ENCODE peak calls at places on chromosome 9, in six cellular contexts. One of them, this sample, is unnamed.

GRCh38 chr9:80410106-80410505 is 838.3 kb downstream of the TLE4 start:
- DNase-seq in mucosa of descending colon: no peak
- DNase-seq in CD14-positive monocyte: no peak
- DNase-seq in kidney: no peak
- DNase-seq in breast epithelium: no peak
- DNase-seq in HCT116: no peak
- DNase-seq in this sample: no peak

GRCh38 chr9:70465904-70466303 is 51.4 kb upstream of the KLF9 start:
- DNase-seq in mucosa of descending colon: no peak
- DNase-seq in CD14-positive monocyte: no peak
- DNase-seq in kidney: no peak
- DNase-seq in breast epithelium: no peak
- DNase-seq in HCT116: no peak
- DNase-seq in this sample: no peak

GRCh38 chr9:130918870-130919558 is 20.0 kb downstream of the FIBCD1 start:
- DNase-seq in mucosa of descending colon: no peak
- DNase-seq in CD14-positive monocyte: no peak
- DNase-seq in kidney: no peak
- DNase-seq in breast epithelium: no peak
- DNase-seq in HCT116: no peak
- DNase-seq in this sample: no peak

GRCh38 chr9:86252870-86253269 is 6.6 kb downstream of the C9orf153 start:
- DNase-seq in mucosa of descending colon: no peak
- DNase-seq in CD14-positive monocyte: no peak
- DNase-seq in kidney: no peak
- DNase-seq in breast epithelium: no peak
- DNase-seq in HCT116: no peak
- DNase-seq in this sample: no peak

GRCh38 chr9:33229359-33230120 is 10.4 kb upstream of the SPINK4 start:
- DNase-seq in mucosa of descending colon: peak; percentile 92
- DNase-seq in CD14-positive monocyte: no peak
- DNase-seq in kidney: peak; percentile 93
- DNase-seq in breast epithelium: peak; percentile 91
- DNase-seq in HCT116: peak; percentile 92
- DNase-seq in this sample: no peak

GRCh38 chr9:138082918-138083636 is 205.5 kb downstream of the CACNA1B start:
- DNase-seq in mucosa of descending colon: no peak
- DNase-seq in CD14-positive monocyte: no peak
- DNase-seq in kidney: peak; percentile 24
- DNase-seq in breast epithelium: no peak
- DNase-seq in HCT116: no peak
- DNase-seq in this sample: peak; percentile 5

GRCh38 chr9:105103776-105104175 is 140.7 kb upstream of the SLC44A1 start:
- DNase-seq in mucosa of descending colon: no peak
- DNase-seq in CD14-positive monocyte: no peak
- DNase-seq in kidney: no peak
- DNase-seq in breast epithelium: no peak
- DNase-seq in HCT116: no peak
- DNase-seq in this sample: no peak

GRCh38 chr9:114086009-114086408 is 7.9 kb upstream of the AMBP start:
- DNase-seq in mucosa of descending colon: no peak
- DNase-seq in CD14-positive monocyte: peak; percentile 11
- DNase-seq in kidney: peak; percentile 41
- DNase-seq in breast epithelium: no peak
- DNase-seq in HCT116: no peak
- DNase-seq in this sample: no peak

GRCh38 chr9:108377382-108377781 is 478.4 kb downstream of the ACTL7B start:
- DNase-seq in mucosa of descending colon: no peak
- DNase-seq in CD14-positive monocyte: no peak
- DNase-seq in kidney: no peak
- DNase-seq in breast epithelium: no peak
- DNase-seq in HCT116: no peak
- DNase-seq in this sample: no peak

GRCh38 chr9:115524467-115525059 is 406.6 kb upstream of the TNC start:
- DNase-seq in mucosa of descending colon: no peak
- DNase-seq in CD14-positive monocyte: no peak
- DNase-seq in kidney: no peak
- DNase-seq in breast epithelium: no peak
- DNase-seq in HCT116: peak; percentile 47
- DNase-seq in this sample: no peak

GRCh38 chr9:77820293-77820954 is 172.3 kb upstream of the GNA14 start:
- DNase-seq in mucosa of descending colon: no peak
- DNase-seq in CD14-positive monocyte: no peak
- DNase-seq in kidney: no peak
- DNase-seq in breast epithelium: no peak
- DNase-seq in HCT116: no peak
- DNase-seq in this sample: no peak

GRCh38 chr9:107732781-107733529 is 243.4 kb upstream of the KLF4 start:
- DNase-seq in mucosa of descending colon: no peak
- DNase-seq in CD14-positive monocyte: no peak
- DNase-seq in kidney: no peak
- DNase-seq in breast epithelium: no peak
- DNase-seq in HCT116: no peak
- DNase-seq in this sample: no peak

GRCh38 chr9:115694014-115694413 is 459.6 kb upstream of the PAPPA start:
- DNase-seq in mucosa of descending colon: no peak
- DNase-seq in CD14-positive monocyte: no peak
- DNase-seq in kidney: no peak
- DNase-seq in breast epithelium: no peak
- DNase-seq in HCT116: no peak
- DNase-seq in this sample: no peak

GRCh38 chr9:33458444-33458843 is 11.1 kb upstream of the AQP3 start:
- DNase-seq in mucosa of descending colon: no peak
- DNase-seq in CD14-positive monocyte: no peak
- DNase-seq in kidney: no peak
- DNase-seq in breast epithelium: no peak
- DNase-seq in HCT116: peak; percentile 75
- DNase-seq in this sample: no peak

GRCh38 chr9:134403682-134404301 is 77.5 kb downstream of the RXRA start:
- DNase-seq in mucosa of descending colon: peak; percentile 82
- DNase-seq in CD14-positive monocyte: peak; percentile 69
- DNase-seq in kidney: peak; percentile 92
- DNase-seq in breast epithelium: no peak
- DNase-seq in HCT116: no peak
- DNase-seq in this sample: peak; percentile 58

GRCh38 chr9:137534256-137535119 is 15.7 kb downstream of the PNPLA7 start:
- DNase-seq in mucosa of descending colon: no peak
- DNase-seq in CD14-positive monocyte: no peak
- DNase-seq in kidney: no peak
- DNase-seq in breast epithelium: no peak
- DNase-seq in HCT116: peak; percentile 59
- DNase-seq in this sample: no peak

GRCh38 chr9:2230362-2230761 is 215.2 kb downstream of the SMARCA2 start:
- DNase-seq in mucosa of descending colon: no peak
- DNase-seq in CD14-positive monocyte: no peak
- DNase-seq in kidney: no peak
- DNase-seq in breast epithelium: no peak
- DNase-seq in HCT116: no peak
- DNase-seq in this sample: no peak
- TF ChIP-seq CTCF in mucosa of descending colon: no peak
- TF ChIP-seq CTCF in CD14-positive monocyte: no peak
- TF ChIP-seq CTCF in kidney: no peak
- TF ChIP-seq CTCF in breast epithelium: no peak
- TF ChIP-seq CTCF in HCT116: no peak
- TF ChIP-seq CTCF in this sample: no peak

GRCh38 chr9:87500491-87500890 is 2.8 kb downstream of the DAPK1 start:
- DNase-seq in mucosa of descending colon: no peak
- DNase-seq in CD14-positive monocyte: no peak
- DNase-seq in kidney: no peak
- DNase-seq in breast epithelium: no peak
- DNase-seq in HCT116: no peak
- DNase-seq in this sample: no peak
- TF ChIP-seq CTCF in mucosa of descending colon: no peak
- TF ChIP-seq CTCF in CD14-positive monocyte: peak; percentile 39
- TF ChIP-seq CTCF in kidney: no peak
- TF ChIP-seq CTCF in breast epithelium: no peak
- TF ChIP-seq CTCF in HCT116: no peak
- TF ChIP-seq CTCF in this sample: no peak

DNA sequence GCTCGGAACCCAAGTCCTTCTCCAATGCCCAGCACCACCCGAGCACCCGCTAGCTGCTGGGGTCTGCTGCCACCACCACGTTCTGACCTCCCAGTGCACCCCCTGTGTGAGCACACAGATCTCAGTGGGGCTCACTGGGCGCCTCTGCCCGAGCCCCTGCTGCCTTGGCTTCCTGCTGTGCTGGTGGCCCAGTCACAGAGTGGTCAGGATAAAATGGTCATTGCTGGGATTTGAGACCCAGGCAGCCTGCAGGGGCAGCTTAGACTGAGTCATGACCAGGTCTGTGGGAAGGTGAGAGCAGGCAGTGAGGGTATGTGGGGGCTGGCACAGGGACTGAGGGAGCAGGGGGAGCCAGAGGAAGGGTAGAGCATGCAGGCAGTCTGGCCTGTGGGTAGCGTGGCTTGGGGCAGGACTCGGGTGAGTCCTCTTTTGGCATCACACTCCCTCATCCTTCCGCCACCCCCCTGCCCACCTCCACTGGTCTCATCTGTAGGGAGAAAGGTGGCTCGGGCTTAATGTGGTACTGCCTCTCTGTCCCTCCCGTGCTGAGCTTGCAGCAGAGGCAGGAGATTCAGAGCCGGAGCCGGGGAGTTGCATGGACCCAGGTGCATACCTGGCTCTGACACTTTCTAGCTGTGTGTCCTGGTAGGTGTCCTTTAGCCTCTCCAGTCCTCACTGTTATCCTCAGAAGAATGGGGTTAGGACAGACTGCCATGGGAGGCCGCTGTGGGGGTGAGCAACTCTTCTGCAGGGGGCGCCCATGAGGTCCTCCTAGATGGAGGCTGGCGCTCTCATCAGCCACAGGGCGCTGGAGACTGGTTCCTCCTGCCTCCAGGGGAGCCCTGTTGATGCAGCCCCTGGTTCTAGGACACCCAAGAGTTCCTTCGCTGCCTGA is 32.1 kb downstream of the USP20 start:
- DNase-seq in mucosa of descending colon: no peak
- DNase-seq in CD14-positive monocyte: no peak
- DNase-seq in kidney: no peak
- DNase-seq in breast epithelium: no peak
- DNase-seq in HCT116: no peak
- DNase-seq in this sample: no peak
- TF ChIP-seq CTCF in mucosa of descending colon: no peak
- TF ChIP-seq CTCF in CD14-positive monocyte: no peak
- TF ChIP-seq CTCF in kidney: no peak
- TF ChIP-seq CTCF in breast epithelium: no peak
- TF ChIP-seq CTCF in HCT116: peak; percentile 28
- TF ChIP-seq CTCF in this sample: no peak

GRCh38 chr9:546797-547223 is 294.7 kb upstream of the DMRT1 start:
- DNase-seq in mucosa of descending colon: no peak
- DNase-seq in CD14-positive monocyte: no peak
- DNase-seq in kidney: no peak
- DNase-seq in breast epithelium: no peak
- DNase-seq in HCT116: no peak
- DNase-seq in this sample: no peak
- TF ChIP-seq CTCF in mucosa of descending colon: no peak
- TF ChIP-seq CTCF in CD14-positive monocyte: no peak
- TF ChIP-seq CTCF in kidney: peak; percentile 52
- TF ChIP-seq CTCF in breast epithelium: peak; percentile 34
- TF ChIP-seq CTCF in HCT116: no peak
- TF ChIP-seq CTCF in this sample: no peak

GRCh38 chr9:123355761-123356520 is at the start of gene CRB2:
- DNase-seq in mucosa of descending colon: no peak
- DNase-seq in CD14-positive monocyte: no peak
- DNase-seq in kidney: no peak
- DNase-seq in breast epithelium: no peak
- DNase-seq in HCT116: no peak
- DNase-seq in this sample: no peak
- TF ChIP-seq CTCF in mucosa of descending colon: no peak
- TF ChIP-seq CTCF in CD14-positive monocyte: no peak
- TF ChIP-seq CTCF in kidney: no peak
- TF ChIP-seq CTCF in breast epithelium: no peak
- TF ChIP-seq CTCF in HCT116: no peak
- TF ChIP-seq CTCF in this sample: no peak

GRCh38 chr9:99565203-99565602 is 256.5 kb upstream of the NR4A3 start:
- DNase-seq in mucosa of descending colon: no peak
- DNase-seq in CD14-positive monocyte: no peak
- DNase-seq in kidney: no peak
- DNase-seq in breast epithelium: no peak
- DNase-seq in HCT116: no peak
- DNase-seq in this sample: no peak

GRCh38 chr9:99560561-99560960 is 261.1 kb upstream of the NR4A3 start:
- DNase-seq in mucosa of descending colon: no peak
- DNase-seq in CD14-positive monocyte: no peak
- DNase-seq in kidney: no peak
- DNase-seq in breast epithelium: no peak
- DNase-seq in HCT116: no peak
- DNase-seq in this sample: no peak

GRCh38 chr9:99562263-99562565 is 259.5 kb upstream of the NR4A3 start:
- DNase-seq in mucosa of descending colon: no peak
- DNase-seq in CD14-positive monocyte: no peak
- DNase-seq in kidney: no peak
- DNase-seq in breast epithelium: no peak
- DNase-seq in HCT116: no peak
- DNase-seq in this sample: no peak

GRCh38 chr9:99561435-99562262 is 260.0 kb upstream of the NR4A3 start:
- DNase-seq in mucosa of descending colon: no peak
- DNase-seq in CD14-positive monocyte: no peak
- DNase-seq in kidney: no peak
- DNase-seq in breast epithelium: no peak
- DNase-seq in HCT116: no peak
- DNase-seq in this sample: no peak

DNA sequence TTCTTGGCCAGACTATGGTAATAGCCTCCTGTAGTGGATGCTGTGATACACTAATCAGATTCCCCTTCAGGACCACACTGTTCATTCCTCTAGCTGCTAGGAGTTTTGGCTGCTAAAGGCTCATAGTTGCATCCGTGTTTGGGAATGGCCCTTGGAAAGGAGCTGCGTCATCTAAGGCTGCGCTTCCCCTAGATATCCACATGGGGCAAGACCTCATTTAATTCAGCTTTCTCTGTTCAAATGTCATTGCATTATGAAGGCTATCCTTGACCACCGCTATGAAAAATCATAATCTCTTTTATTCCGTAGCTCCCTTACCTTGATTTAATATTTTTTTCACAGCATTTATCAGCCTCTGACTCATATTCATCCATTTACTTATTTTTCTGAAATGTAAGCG is 258.3 kb upstream of the NR4A3 start:
- DNase-seq in mucosa of descending colon: no peak
- DNase-seq in CD14-positive monocyte: no peak
- DNase-seq in kidney: no peak
- DNase-seq in breast epithelium: no peak
- DNase-seq in HCT116: no peak
- DNase-seq in this sample: no peak
- TF ChIP-seq CTCF in mucosa of descending colon: no peak
- TF ChIP-seq CTCF in CD14-positive monocyte: no peak
- TF ChIP-seq CTCF in kidney: no peak
- TF ChIP-seq CTCF in breast epithelium: no peak
- TF ChIP-seq CTCF in HCT116: peak; percentile 23
- TF ChIP-seq CTCF in this sample: no peak